ENCODE peak calls at places on chromosomes 12 and 14, in ten cellular contexts. One of them, this sample, is unnamed.

GRCh38 chr14:53850714-53851296 is 105.8 kb downstream of the BMP4 start:
- DNase-seq in stimulated activated CD8-positive, alpha-beta memory T cell treated with anti-CD3 and anti-CD28 coated beads, Interleukin-7, amount 100 ng/mL, for 1 hour: no peak
- DNase-seq in Caco-2: peak; percentile 57
- DNase-seq in iPS-NIHi11: no peak
- DNase-seq in HT1080: peak; percentile 66
- DNase-seq in cerebellum: no peak
- DNase-seq in activated gamma-delta T cell: no peak
- DNase-seq in activated effector memory CD4-positive, alpha-beta T cell treated with Interleukin-2 at 50 U/mL for 16 hours: no peak
- DNase-seq in cardiac fibroblast: peak; percentile 68
- DNase-seq in HuH-7.5: no peak
- DNase-seq in this sample: peak; percentile 70

GRCh38 chr12:18430425-18431048 is 169.2 kb downstream of the PIK3C2G start:
- DNase-seq in iPS-NIHi11: peak; percentile 60
- DNase-seq in cerebellum: peak; percentile 1
- DNase-seq in Caco-2: peak; percentile 78
- DNase-seq in cardiac fibroblast: peak; percentile 78
- DNase-seq in stimulated activated CD8-positive, alpha-beta memory T cell treated with anti-CD3 and anti-CD28 coated beads, Interleukin-7, amount 100 ng/mL, for 1 hour: no peak
- DNase-seq in activated effector memory CD4-positive, alpha-beta T cell treated with Interleukin-2 at 50 U/mL for 16 hours: no peak
- DNase-seq in HuH-7.5: peak; percentile 24
- DNase-seq in HT1080: peak; percentile 32
- DNase-seq in activated gamma-delta T cell: no peak
- DNase-seq in this sample: peak; percentile 54

GRCh38 chr12:86838709-86839108 is 582.5 kb upstream of the MGAT4C start:
- DNase-seq in Caco-2: no peak
- DNase-seq in stimulated activated CD8-positive, alpha-beta memory T cell treated with anti-CD3 and anti-CD28 coated beads, Interleukin-7, amount 100 ng/mL, for 1 hour: no peak
- DNase-seq in iPS-NIHi11: no peak
- DNase-seq in HuH-7.5: no peak
- DNase-seq in cardiac fibroblast: peak; percentile 45
- DNase-seq in activated gamma-delta T cell: no peak
- DNase-seq in HT1080: no peak
- DNase-seq in activated effector memory CD4-positive, alpha-beta T cell treated with Interleukin-2 at 50 U/mL for 16 hours: no peak
- DNase-seq in cerebellum: peak; percentile 1
- DNase-seq in this sample: no peak

GRCh38 chr12:104741497-104742367 is 216.4 kb downstream of the SLC41A2 start:
- DNase-seq in activated effector memory CD4-positive, alpha-beta T cell treated with Interleukin-2 at 50 U/mL for 16 hours: no peak
- DNase-seq in cerebellum: no peak
- DNase-seq in iPS-NIHi11: no peak
- DNase-seq in Caco-2: no peak
- DNase-seq in cardiac fibroblast: no peak
- DNase-seq in HT1080: no peak
- DNase-seq in stimulated activated CD8-positive, alpha-beta memory T cell treated with anti-CD3 and anti-CD28 coated beads, Interleukin-7, amount 100 ng/mL, for 1 hour: no peak
- DNase-seq in HuH-7.5: no peak
- DNase-seq in activated gamma-delta T cell: no peak
- DNase-seq in this sample: no peak

GRCh38 chr12:50326636-50327284 is 43.4 kb upstream of the LIMA1 start:
- DNase-seq in HuH-7.5: no peak
- DNase-seq in cerebellum: no peak
- DNase-seq in activated gamma-delta T cell: no peak
- DNase-seq in activated effector memory CD4-positive, alpha-beta T cell treated with Interleukin-2 at 50 U/mL for 16 hours: no peak
- DNase-seq in cardiac fibroblast: peak; percentile 83
- DNase-seq in stimulated activated CD8-positive, alpha-beta memory T cell treated with anti-CD3 and anti-CD28 coated beads, Interleukin-7, amount 100 ng/mL, for 1 hour: no peak
- DNase-seq in Caco-2: no peak
- DNase-seq in HT1080: peak; percentile 48
- DNase-seq in iPS-NIHi11: no peak
- DNase-seq in this sample: peak; percentile 55

GRCh38 chr12:12405882-12406281 is 49.0 kb downstream of the BORCS5 start:
- DNase-seq in stimulated activated CD8-positive, alpha-beta memory T cell treated with anti-CD3 and anti-CD28 coated beads, Interleukin-7, amount 100 ng/mL, for 1 hour: no peak
- DNase-seq in activated gamma-delta T cell: no peak
- DNase-seq in cardiac fibroblast: no peak
- DNase-seq in activated effector memory CD4-positive, alpha-beta T cell treated with Interleukin-2 at 50 U/mL for 16 hours: no peak
- DNase-seq in Caco-2: peak; percentile 43
- DNase-seq in cerebellum: peak; percentile 81
- DNase-seq in HuH-7.5: no peak
- DNase-seq in HT1080: no peak
- DNase-seq in iPS-NIHi11: no peak
- DNase-seq in this sample: no peak

GRCh38 chr12:127685476-127686234 is 581.3 kb upstream of the TMEM132C start:
- DNase-seq in iPS-NIHi11: no peak
- DNase-seq in activated gamma-delta T cell: no peak
- DNase-seq in HT1080: no peak
- DNase-seq in cerebellum: peak; percentile 78
- DNase-seq in activated effector memory CD4-positive, alpha-beta T cell treated with Interleukin-2 at 50 U/mL for 16 hours: no peak
- DNase-seq in stimulated activated CD8-positive, alpha-beta memory T cell treated with anti-CD3 and anti-CD28 coated beads, Interleukin-7, amount 100 ng/mL, for 1 hour: no peak
- DNase-seq in Caco-2: no peak
- DNase-seq in HuH-7.5: no peak
- DNase-seq in cardiac fibroblast: no peak
- DNase-seq in this sample: no peak

GRCh38 chr12:68159681-68160304 is at the start of gene IFNG:
- DNase-seq in HT1080: no peak
- DNase-seq in iPS-NIHi11: no peak
- DNase-seq in HuH-7.5: no peak
- DNase-seq in activated gamma-delta T cell: no peak
- DNase-seq in cerebellum: no peak
- DNase-seq in stimulated activated CD8-positive, alpha-beta memory T cell treated with anti-CD3 and anti-CD28 coated beads, Interleukin-7, amount 100 ng/mL, for 1 hour: no peak
- DNase-seq in activated effector memory CD4-positive, alpha-beta T cell treated with Interleukin-2 at 50 U/mL for 16 hours: no peak
- DNase-seq in Caco-2: no peak
- DNase-seq in cardiac fibroblast: no peak
- DNase-seq in this sample: no peak

GRCh38 chr12:123519151-123520001 is 14.1 kb downstream of the RILPL1 start:
- DNase-seq in stimulated activated CD8-positive, alpha-beta memory T cell treated with anti-CD3 and anti-CD28 coated beads, Interleukin-7, amount 100 ng/mL, for 1 hour: no peak
- DNase-seq in cerebellum: no peak
- DNase-seq in HT1080: no peak
- DNase-seq in cardiac fibroblast: peak; percentile 39
- DNase-seq in Caco-2: peak; percentile 90
- DNase-seq in iPS-NIHi11: peak; percentile 44
- DNase-seq in activated effector memory CD4-positive, alpha-beta T cell treated with Interleukin-2 at 50 U/mL for 16 hours: no peak
- DNase-seq in activated gamma-delta T cell: no peak
- DNase-seq in HuH-7.5: no peak
- DNase-seq in this sample: peak; percentile 97

GRCh38 chr12:69071091-69071370 is 138.1 kb upstream of the CPM start:
- DNase-seq in Caco-2: no peak
- DNase-seq in cardiac fibroblast: no peak
- DNase-seq in iPS-NIHi11: no peak
- DNase-seq in stimulated activated CD8-positive, alpha-beta memory T cell treated with anti-CD3 and anti-CD28 coated beads, Interleukin-7, amount 100 ng/mL, for 1 hour: no peak
- DNase-seq in cerebellum: no peak
- DNase-seq in activated gamma-delta T cell: no peak
- DNase-seq in HuH-7.5: no peak
- DNase-seq in activated effector memory CD4-positive, alpha-beta T cell treated with Interleukin-2 at 50 U/mL for 16 hours: no peak
- DNase-seq in HT1080: no peak
- DNase-seq in this sample: no peak

GRCh38 chr14:58772814-58773620 is 135.3 kb downstream of the DACT1 start:
- DNase-seq in HT1080: peak; percentile 11
- DNase-seq in activated effector memory CD4-positive, alpha-beta T cell treated with Interleukin-2 at 50 U/mL for 16 hours: no peak
- DNase-seq in Caco-2: peak; percentile 72
- DNase-seq in cardiac fibroblast: no peak
- DNase-seq in iPS-NIHi11: peak; percentile 40
- DNase-seq in cerebellum: no peak
- DNase-seq in HuH-7.5: no peak
- DNase-seq in stimulated activated CD8-positive, alpha-beta memory T cell treated with anti-CD3 and anti-CD28 coated beads, Interleukin-7, amount 100 ng/mL, for 1 hour: no peak
- DNase-seq in activated gamma-delta T cell: no peak
- DNase-seq in this sample: no peak

GRCh38 chr12:42969357-42969756 is 379.8 kb upstream of the PRICKLE1 start:
- DNase-seq in Caco-2: peak; percentile 71
- DNase-seq in stimulated activated CD8-positive, alpha-beta memory T cell treated with anti-CD3 and anti-CD28 coated beads, Interleukin-7, amount 100 ng/mL, for 1 hour: no peak
- DNase-seq in cerebellum: no peak
- DNase-seq in activated gamma-delta T cell: no peak
- DNase-seq in activated effector memory CD4-positive, alpha-beta T cell treated with Interleukin-2 at 50 U/mL for 16 hours: no peak
- DNase-seq in iPS-NIHi11: no peak
- DNase-seq in HT1080: no peak
- DNase-seq in HuH-7.5: no peak
- DNase-seq in cardiac fibroblast: peak; percentile 73
- DNase-seq in this sample: no peak

GRCh38 chr14:74616996-74617700 is 5.1 kb upstream of the LTBP2 start:
- DNase-seq in activated gamma-delta T cell: no peak
- DNase-seq in iPS-NIHi11: no peak
- DNase-seq in cerebellum: no peak
- DNase-seq in stimulated activated CD8-positive, alpha-beta memory T cell treated with anti-CD3 and anti-CD28 coated beads, Interleukin-7, amount 100 ng/mL, for 1 hour: no peak
- DNase-seq in HT1080: peak; percentile 81
- DNase-seq in Caco-2: no peak
- DNase-seq in HuH-7.5: no peak
- DNase-seq in cardiac fibroblast: peak; percentile 81
- DNase-seq in activated effector memory CD4-positive, alpha-beta T cell treated with Interleukin-2 at 50 U/mL for 16 hours: no peak
- DNase-seq in this sample: no peak

GRCh38 chr14:20657216-20658211 is 16.0 kb upstream of the OR6S1 start:
- DNase-seq in stimulated activated CD8-positive, alpha-beta memory T cell treated with anti-CD3 and anti-CD28 coated beads, Interleukin-7, amount 100 ng/mL, for 1 hour: no peak
- DNase-seq in activated gamma-delta T cell: no peak
- DNase-seq in cerebellum: no peak
- DNase-seq in iPS-NIHi11: peak; percentile 77
- DNase-seq in activated effector memory CD4-positive, alpha-beta T cell treated with Interleukin-2 at 50 U/mL for 16 hours: no peak
- DNase-seq in Caco-2: peak; percentile 77
- DNase-seq in HT1080: peak; percentile 82
- DNase-seq in cardiac fibroblast: no peak
- DNase-seq in HuH-7.5: peak; percentile 50
- DNase-seq in this sample: peak; percentile 76

GRCh38 chr12:138898-139534 is 72.4 kb downstream of the IQSEC3 start:
- DNase-seq in activated effector memory CD4-positive, alpha-beta T cell treated with Interleukin-2 at 50 U/mL for 16 hours: no peak
- DNase-seq in iPS-NIHi11: peak; percentile 59
- DNase-seq in HT1080: no peak
- DNase-seq in cerebellum: no peak
- DNase-seq in stimulated activated CD8-positive, alpha-beta memory T cell treated with anti-CD3 and anti-CD28 coated beads, Interleukin-7, amount 100 ng/mL, for 1 hour: no peak
- DNase-seq in Caco-2: no peak
- DNase-seq in HuH-7.5: no peak
- DNase-seq in activated gamma-delta T cell: no peak
- DNase-seq in cardiac fibroblast: peak; percentile 16
- DNase-seq in this sample: no peak

GRCh38 chr12:109999983-110000505 is 814 bp downstream of the ANKRD13A start:
- DNase-seq in Caco-2: peak; percentile 16
- DNase-seq in stimulated activated CD8-positive, alpha-beta memory T cell treated with anti-CD3 and anti-CD28 coated beads, Interleukin-7, amount 100 ng/mL, for 1 hour: no peak
- DNase-seq in HT1080: peak; percentile 18
- DNase-seq in activated effector memory CD4-positive, alpha-beta T cell treated with Interleukin-2 at 50 U/mL for 16 hours: no peak
- DNase-seq in cardiac fibroblast: peak; percentile 65
- DNase-seq in HuH-7.5: no peak
- DNase-seq in iPS-NIHi11: peak; percentile 22
- DNase-seq in cerebellum: no peak
- DNase-seq in activated gamma-delta T cell: no peak
- DNase-seq in this sample: no peak

GRCh38 chr14:93114713-93115068 is 1.0 kb downstream of the ITPK1 start:
- DNase-seq in HT1080: no peak
- DNase-seq in stimulated activated CD8-positive, alpha-beta memory T cell treated with anti-CD3 and anti-CD28 coated beads, Interleukin-7, amount 100 ng/mL, for 1 hour: no peak
- DNase-seq in activated effector memory CD4-positive, alpha-beta T cell treated with Interleukin-2 at 50 U/mL for 16 hours: no peak
- DNase-seq in cardiac fibroblast: no peak
- DNase-seq in activated gamma-delta T cell: peak; percentile 32
- DNase-seq in iPS-NIHi11: peak; percentile 9
- DNase-seq in cerebellum: peak; percentile 31
- DNase-seq in HuH-7.5: no peak
- DNase-seq in Caco-2: peak; percentile 35
- DNase-seq in this sample: no peak

GRCh38 chr12:1059162-1059561 is 68.1 kb downstream of the ERC1 start:
- DNase-seq in Caco-2: no peak
- DNase-seq in activated effector memory CD4-positive, alpha-beta T cell treated with Interleukin-2 at 50 U/mL for 16 hours: no peak
- DNase-seq in HT1080: no peak
- DNase-seq in iPS-NIHi11: no peak
- DNase-seq in stimulated activated CD8-positive, alpha-beta memory T cell treated with anti-CD3 and anti-CD28 coated beads, Interleukin-7, amount 100 ng/mL, for 1 hour: no peak
- DNase-seq in activated gamma-delta T cell: no peak
- DNase-seq in HuH-7.5: no peak
- DNase-seq in cerebellum: no peak
- DNase-seq in cardiac fibroblast: peak; percentile 71
- DNase-seq in this sample: no peak

GRCh38 chr14:31945074-31945613 is 132.0 kb upstream of the ARHGAP5 start:
- DNase-seq in activated effector memory CD4-positive, alpha-beta T cell treated with Interleukin-2 at 50 U/mL for 16 hours: peak; percentile 25
- DNase-seq in HuH-7.5: no peak
- DNase-seq in cerebellum: no peak
- DNase-seq in HT1080: no peak
- DNase-seq in iPS-NIHi11: no peak
- DNase-seq in stimulated activated CD8-positive, alpha-beta memory T cell treated with anti-CD3 and anti-CD28 coated beads, Interleukin-7, amount 100 ng/mL, for 1 hour: no peak
- DNase-seq in Caco-2: no peak
- DNase-seq in cardiac fibroblast: no peak
- DNase-seq in activated gamma-delta T cell: no peak
- DNase-seq in this sample: no peak

GRCh38 chr12:111443586-111443985 is 37.9 kb downstream of the SH2B3 start:
- DNase-seq in cerebellum: no peak
- DNase-seq in activated effector memory CD4-positive, alpha-beta T cell treated with Interleukin-2 at 50 U/mL for 16 hours: no peak
- DNase-seq in HuH-7.5: no peak
- DNase-seq in Caco-2: no peak
- DNase-seq in iPS-NIHi11: no peak
- DNase-seq in cardiac fibroblast: no peak
- DNase-seq in stimulated activated CD8-positive, alpha-beta memory T cell treated with anti-CD3 and anti-CD28 coated beads, Interleukin-7, amount 100 ng/mL, for 1 hour: no peak
- DNase-seq in activated gamma-delta T cell: no peak
- DNase-seq in HT1080: peak; percentile 71
- DNase-seq in this sample: peak; percentile 82

GRCh38 chr12:56766535-56766934 is 3.4 kb downstream of the HSD17B6 start:
- DNase-seq in HuH-7.5: no peak
- DNase-seq in activated gamma-delta T cell: no peak
- DNase-seq in cerebellum: no peak
- DNase-seq in stimulated activated CD8-positive, alpha-beta memory T cell treated with anti-CD3 and anti-CD28 coated beads, Interleukin-7, amount 100 ng/mL, for 1 hour: no peak
- DNase-seq in cardiac fibroblast: no peak
- DNase-seq in HT1080: no peak
- DNase-seq in activated effector memory CD4-positive, alpha-beta T cell treated with Interleukin-2 at 50 U/mL for 16 hours: no peak
- DNase-seq in iPS-NIHi11: no peak
- DNase-seq in Caco-2: no peak
- DNase-seq in this sample: no peak